ENCODE peak calls at places on chromosomes 12 and 14, in ten cellular contexts. One of them, this sample, is unnamed.

GRCh38 chr12:124518051-124518932 is 49.1 kb downstream of the NCOR2 start:
- DNase-seq in H1: no peak
- DNase-seq in Peyer's patch: peak
- DNase-seq in RPMI7951: peak
- DNase-seq in upper lobe of left lung: peak
- DNase-seq in epithelial cell of esophagus: peak
- DNase-seq in hippocampal formation: peak
- DNase-seq in activated CD4-positive, CD25-positive, alpha-beta regulatory T cell: no peak
- DNase-seq in kidney: peak
- DNase-seq in coronary artery: peak
- DNase-seq in this sample: peak

GRCh38 chr14:37384870-37385596 is 187.3 kb downstream of the MIPOL1 start:
- DNase-seq in activated CD4-positive, CD25-positive, alpha-beta regulatory T cell: no peak
- DNase-seq in RPMI7951: no peak
- DNase-seq in upper lobe of left lung: no peak
- DNase-seq in epithelial cell of esophagus: peak
- DNase-seq in coronary artery: no peak
- DNase-seq in Peyer's patch: no peak
- DNase-seq in kidney: no peak
- DNase-seq in H1: no peak
- DNase-seq in hippocampal formation: no peak
- DNase-seq in this sample: no peak

GRCh38 chr12:13981296-13981962 is at the start of gene GRIN2B:
- DNase-seq in upper lobe of left lung: peak
- DNase-seq in epithelial cell of esophagus: no peak
- DNase-seq in hippocampal formation: no peak
- DNase-seq in coronary artery: no peak
- DNase-seq in Peyer's patch: no peak
- DNase-seq in H1: no peak
- DNase-seq in activated CD4-positive, CD25-positive, alpha-beta regulatory T cell: no peak
- DNase-seq in RPMI7951: no peak
- DNase-seq in kidney: no peak
- DNase-seq in this sample: peak

GRCh38 chr12:103802586-103802886 is 38.5 kb downstream of the NT5DC3 start:
- DNase-seq in hippocampal formation: no peak
- DNase-seq in epithelial cell of esophagus: no peak
- DNase-seq in kidney: no peak
- DNase-seq in RPMI7951: no peak
- DNase-seq in H1: no peak
- DNase-seq in Peyer's patch: no peak
- DNase-seq in upper lobe of left lung: no peak
- DNase-seq in coronary artery: no peak
- DNase-seq in activated CD4-positive, CD25-positive, alpha-beta regulatory T cell: no peak
- DNase-seq in this sample: no peak

GRCh38 chr12:52395761-52396434 is 10.2 kb downstream of the KRT82 start:
- DNase-seq in coronary artery: no peak
- DNase-seq in epithelial cell of esophagus: peak
- DNase-seq in RPMI7951: no peak
- DNase-seq in hippocampal formation: no peak
- DNase-seq in H1: peak
- DNase-seq in activated CD4-positive, CD25-positive, alpha-beta regulatory T cell: no peak
- DNase-seq in Peyer's patch: peak
- DNase-seq in upper lobe of left lung: peak
- DNase-seq in kidney: peak
- DNase-seq in this sample: no peak

GRCh38 chr14:61438860-61439765 is 117.7 kb downstream of the PRKCH start:
- DNase-seq in RPMI7951: peak
- DNase-seq in hippocampal formation: peak
- DNase-seq in upper lobe of left lung: no peak
- DNase-seq in coronary artery: no peak
- DNase-seq in activated CD4-positive, CD25-positive, alpha-beta regulatory T cell: no peak
- DNase-seq in H1: no peak
- DNase-seq in Peyer's patch: no peak
- DNase-seq in epithelial cell of esophagus: peak
- DNase-seq in kidney: peak
- DNase-seq in this sample: no peak

GRCh38 chr14:101469382-101470251 is 91.7 kb upstream of the DIO3 start:
- DNase-seq in coronary artery: peak
- DNase-seq in activated CD4-positive, CD25-positive, alpha-beta regulatory T cell: no peak
- DNase-seq in epithelial cell of esophagus: no peak
- DNase-seq in RPMI7951: no peak
- DNase-seq in H1: no peak
- DNase-seq in kidney: peak
- DNase-seq in hippocampal formation: no peak
- DNase-seq in upper lobe of left lung: no peak
- DNase-seq in Peyer's patch: peak
- DNase-seq in this sample: no peak

GRCh38 chr14:97975960-97976359 is 1178.8 kb downstream of the VRK1 start:
- DNase-seq in RPMI7951: no peak
- DNase-seq in kidney: no peak
- DNase-seq in coronary artery: no peak
- DNase-seq in Peyer's patch: no peak
- DNase-seq in H1: no peak
- DNase-seq in epithelial cell of esophagus: no peak
- DNase-seq in hippocampal formation: no peak
- DNase-seq in upper lobe of left lung: no peak
- DNase-seq in activated CD4-positive, CD25-positive, alpha-beta regulatory T cell: no peak
- DNase-seq in this sample: no peak

GRCh38 chr12:42255221-42255874 is 17.3 kb upstream of the YAF2 start:
- DNase-seq in epithelial cell of esophagus: peak
- DNase-seq in coronary artery: no peak
- DNase-seq in H1: no peak
- DNase-seq in kidney: no peak
- DNase-seq in activated CD4-positive, CD25-positive, alpha-beta regulatory T cell: no peak
- DNase-seq in hippocampal formation: no peak
- DNase-seq in upper lobe of left lung: no peak
- DNase-seq in Peyer's patch: no peak
- DNase-seq in RPMI7951: no peak
- DNase-seq in this sample: no peak

GRCh38 chr12:69130064-69130463 is 109.3 kb upstream of the CPSF6 start:
- DNase-seq in activated CD4-positive, CD25-positive, alpha-beta regulatory T cell: no peak
- DNase-seq in upper lobe of left lung: no peak
- DNase-seq in H1: no peak
- DNase-seq in kidney: no peak
- DNase-seq in hippocampal formation: no peak
- DNase-seq in coronary artery: no peak
- DNase-seq in RPMI7951: no peak
- DNase-seq in Peyer's patch: no peak
- DNase-seq in epithelial cell of esophagus: no peak
- DNase-seq in this sample: no peak

GRCh38 chr12:19402211-19402610 is 37.1 kb upstream of the AEBP2 start:
- DNase-seq in hippocampal formation: no peak
- DNase-seq in kidney: no peak
- DNase-seq in epithelial cell of esophagus: peak
- DNase-seq in H1: no peak
- DNase-seq in coronary artery: no peak
- DNase-seq in Peyer's patch: no peak
- DNase-seq in activated CD4-positive, CD25-positive, alpha-beta regulatory T cell: no peak
- DNase-seq in upper lobe of left lung: no peak
- DNase-seq in RPMI7951: no peak
- DNase-seq in this sample: no peak

GRCh38 chr14:91292476-91292875 is 48.0 kb upstream of the GPR68 start:
- DNase-seq in upper lobe of left lung: no peak
- DNase-seq in Peyer's patch: no peak
- DNase-seq in kidney: no peak
- DNase-seq in coronary artery: no peak
- DNase-seq in H1: no peak
- DNase-seq in RPMI7951: peak
- DNase-seq in epithelial cell of esophagus: peak
- DNase-seq in hippocampal formation: no peak
- DNase-seq in activated CD4-positive, CD25-positive, alpha-beta regulatory T cell: no peak
- DNase-seq in this sample: no peak

This sample was measured in D721Med.